ENCODE peak calls at places on chromosomes 1 and 21, in eight cellular contexts. K is uterus, Z is Panc1, Q is cardiac muscle cell, M is A549, J is kidney, G is fibroblast of lung, I is transverse colon. T is an unnamed sample.

GRCh38 chr1:235429143-235429542 is 61.9 kb downstream of the TBCE start:
- DNase-seq in K (no peak), Z (no peak), Q (no peak), M (no peak), J (no peak), G (no peak), I (no peak), T (no peak)

GRCh38 chr1:9907441-9907840 is 2.6 kb downstream of the CTNNBIP1 start:
- DNase-seq in K (no peak), Z (no peak), Q (no peak), M (no peak), J (no peak), G (no peak), I (no peak), T (no peak)

GRCh38 chr1:18883636-18884418 is 18.5 kb downstream of the ALDH4A1 start:
- DNase-seq in K (peak; percentile 73), Z (peak; percentile 62), Q (peak; percentile 78), M (peak; percentile 61), J (no peak), G (peak; percentile 63), I (peak; percentile 73), T (peak; percentile 84)

GRCh38 chr1:108199781-108200626 is at the start of gene SLC25A24:
- DNase-seq in K (peak; percentile 66), Z (no peak), Q (peak; percentile 87), M (peak; percentile 78), J (peak; percentile 96), G (peak; percentile 79), I (peak; percentile 90), T (peak; percentile 78)

GRCh38 chr1:22673486-22674409 is 20.7 kb downstream of the C1QB start:
- DNase-seq in K (no peak), Z (peak; percentile 36), Q (peak; percentile 78), M (peak; percentile 52), J (no peak), G (peak; percentile 70), I (peak; percentile 79), T (peak; percentile 41)

GRCh38 chr1:211641942-211642341 is 33.5 kb downstream of the NEK2 start:
- DNase-seq in K (no peak), Z (no peak), Q (no peak), M (no peak), J (no peak), G (no peak), I (no peak), T (no peak)

GRCh38 chr21:24590261-24590660 is 1017.0 kb downstream of the MRPL39 start:
- DNase-seq in K (no peak), Z (no peak), Q (no peak), M (no peak), J (no peak), G (no peak), I (no peak), T (no peak)

GRCh38 chr1:157994704-157995540 is 1.5 kb downstream of the KIRREL1 start:
- DNase-seq in K (peak; percentile 56), Z (no peak), Q (peak; percentile 45), M (no peak), J (no peak), G (peak; percentile 37), I (peak; percentile 20), T (peak; percentile 53)

GRCh38 chr21:33286076-33286475 is 19.9 kb downstream of the IL10RB start:
- DNase-seq in K (no peak), Z (no peak), Q (no peak), M (no peak), J (no peak), G (no peak), I (no peak), T (peak; percentile 54)

GRCh38 chr1:201870397-201870796 is 18.3 kb upstream of the SHISA4 start:
- DNase-seq in K (no peak), Z (no peak), Q (no peak), M (no peak), J (no peak), G (peak; percentile 59), I (no peak), T (no peak)

GRCh38 chr21:44892095-44892494 is 18.6 kb upstream of the PTTG1IP start:
- DNase-seq in K (no peak), Z (no peak), Q (peak; percentile 29), M (no peak), J (no peak), G (no peak), I (no peak), T (no peak)

GRCh38 chr1:96723372-96723771 is 1.8 kb downstream of the PTBP2 start:
- DNase-seq in K (no peak), Z (no peak), Q (no peak), M (no peak), J (no peak), G (no peak), I (no peak), T (no peak)

GRCh38 chr1:44645466-44646244 is 28.6 kb downstream of the TMEM53 start:
- DNase-seq in K (no peak), Z (no peak), Q (no peak), M (no peak), J (no peak), G (peak; percentile 90), I (peak; percentile 24), T (peak; percentile 93)

GRCh38 chr1:18727956-18728355 is 97.3 kb downstream of the PAX7 start:
- DNase-seq in K (no peak), Z (no peak), Q (no peak), M (no peak), J (no peak), G (no peak), I (no peak), T (no peak)

GRCh38 chr1:23578997-23579363 is 19.7 kb upstream of the ID3 start:
- DNase-seq in K (no peak), Z (no peak), Q (no peak), M (no peak), J (no peak), G (no peak), I (no peak), T (no peak)

GRCh38 chr1:67004176-67004575 is 49.8 kb downstream of the SLC35D1 start:
- DNase-seq in K (no peak), Z (no peak), Q (no peak), M (no peak), J (no peak), G (no peak), I (no peak), T (no peak)

GRCh38 chr1:66996018-66996682 is 57.8 kb downstream of the SLC35D1 start:
- DNase-seq in K (peak; percentile 49), Z (peak; percentile 71), Q (peak; percentile 82), M (peak; percentile 69), J (no peak), G (peak; percentile 83), I (peak; percentile 58), T (peak; percentile 54)

GRCh38 chr1:66999640-67000400 is 54.1 kb downstream of the SLC35D1 start:
- DNase-seq in K (no peak), Z (no peak), Q (peak; percentile 29), M (no peak), J (no peak), G (no peak), I (no peak), T (no peak)

GRCh38 chr1:67001682-67002425 is 52.1 kb downstream of the SLC35D1 start:
- DNase-seq in K (no peak), Z (no peak), Q (no peak), M (no peak), J (no peak), G (no peak), I (no peak), T (no peak)

GRCh38 chr1:66998972-66999371 is 55.0 kb downstream of the SLC35D1 start:
- DNase-seq in K (no peak), Z (no peak), Q (no peak), M (no peak), J (no peak), G (no peak), I (no peak), T (no peak)
- H3K27ac ChIP-seq in K (no peak overlapping the region), Z (no peak overlapping the region), Q (peak overlapping the region; percentile 79), M (no peak overlapping the region), J (no peak overlapping the region), G (no peak overlapping the region), I (no peak overlapping the region), T (no peak overlapping the region)

DNA sequence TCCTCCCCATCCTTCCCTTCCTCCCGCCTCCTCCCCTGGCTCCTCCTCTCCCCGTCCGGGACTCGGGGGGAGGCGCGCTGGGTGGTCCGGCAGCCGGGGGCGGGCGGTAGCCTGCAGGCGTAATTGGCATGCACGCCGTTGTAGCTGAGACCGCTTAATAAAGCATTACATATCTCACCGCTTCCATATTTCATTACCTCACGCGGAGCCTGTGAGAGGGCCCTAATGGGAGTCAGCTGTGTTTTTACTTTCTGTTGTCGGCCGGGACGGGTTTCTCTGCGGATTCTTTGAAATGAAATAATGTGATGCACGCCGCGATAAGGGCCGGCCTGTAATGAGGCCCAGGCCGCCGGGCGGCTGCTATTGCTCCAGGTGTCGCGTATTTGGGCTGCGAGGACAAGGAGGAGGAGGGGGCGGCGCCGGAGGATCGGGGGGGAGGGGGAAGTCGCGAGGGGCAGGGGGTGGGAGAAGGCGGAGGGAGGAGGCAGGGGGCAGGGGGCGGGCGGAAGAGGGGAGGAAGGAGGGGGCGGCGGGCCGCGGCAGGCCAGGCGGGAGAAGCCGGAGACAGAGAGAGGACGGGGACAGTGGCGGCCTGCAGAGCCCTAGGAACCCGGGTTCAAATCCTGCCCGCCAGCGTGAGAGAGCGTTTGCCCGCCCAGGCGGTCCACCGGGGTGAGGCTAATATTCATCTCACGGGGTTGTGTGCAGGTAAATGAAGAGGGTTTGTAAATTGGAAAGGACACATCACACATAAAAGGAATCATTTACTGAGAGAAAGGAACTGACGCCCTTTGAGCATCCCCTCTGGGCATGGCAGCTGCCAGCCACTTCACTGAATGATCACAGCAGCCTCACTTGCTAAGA is 95.6 kb downstream of the FOXD2 start:
- DNase-seq in K (peak; percentile 56), Z (no peak), Q (peak; percentile 81), M (no peak), J (peak; percentile 89), G (peak; percentile 47), I (peak; percentile 34), T (peak; percentile 72)
- H3K4me3 ChIP-seq in K (peak overlapping the region; percentile 24), Z (peak overlapping the region; percentile 13), Q (peak overlapping the region; percentile 7), M (no peak overlapping the region), J (peak overlapping the region; percentile 8), G (peak overlapping the region; percentile 58), I (peak overlapping the region; percentile 3), T (no peak overlapping the region)

GRCh38 chr1:7298145-7298544 is 473.0 kb upstream of the VAMP3 start:
- DNase-seq in K (no peak), Z (no peak), Q (peak; percentile 5), M (no peak), J (no peak), G (no peak), I (no peak), T (no peak)
- H3K27ac ChIP-seq in K (no peak overlapping the region), Z (peak overlapping the region; percentile 90), Q (no peak overlapping the region), M (peak overlapping the region; percentile 98), J (no peak overlapping the region), G (peak overlapping the region; percentile 98), I (no peak overlapping the region), T (no peak overlapping the region)

DNA sequence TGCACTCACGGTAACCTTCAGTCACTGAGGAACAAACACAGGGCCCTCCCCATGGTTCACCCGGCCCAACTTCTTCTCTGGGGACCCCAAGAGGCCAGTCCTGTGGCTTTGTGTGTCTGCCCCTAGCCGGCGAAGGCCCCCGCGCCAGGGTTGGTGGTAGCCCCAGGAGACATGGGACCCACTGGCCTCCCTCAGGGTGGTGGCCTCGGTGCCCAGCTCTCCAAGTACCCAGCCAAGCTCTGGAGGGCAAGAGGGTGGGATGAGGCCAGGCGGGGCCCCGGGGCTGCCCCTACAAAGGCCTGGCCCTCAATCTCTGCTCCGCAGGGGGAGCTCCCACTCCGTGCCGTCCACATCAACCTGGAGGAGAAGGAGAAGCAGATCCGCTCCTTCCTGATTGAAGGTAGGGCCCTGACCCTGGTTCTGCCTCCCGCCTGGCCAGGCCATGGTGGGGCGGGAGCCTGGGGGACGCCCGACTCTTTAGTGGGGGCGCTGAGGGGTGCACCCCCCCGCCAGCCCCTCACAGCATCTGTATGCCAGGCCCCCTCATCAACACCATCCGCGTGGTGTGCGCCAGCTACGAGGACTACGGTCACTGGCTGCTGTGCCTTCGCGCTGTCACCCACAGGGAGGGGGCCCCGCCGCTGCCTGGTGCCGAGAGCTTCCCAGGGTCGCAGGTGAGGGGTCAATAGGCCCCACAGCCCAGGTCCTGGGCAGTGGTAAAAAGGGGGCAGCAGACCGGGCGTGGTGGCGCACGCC is 5.6 kb downstream of the PLEKHN1 start:
- DNase-seq in K (no peak), Z (no peak), Q (no peak), M (no peak), J (no peak), G (no peak), I (no peak), T (no peak)
- H3K4me3 ChIP-seq in K (no peak overlapping the region), Z (no peak overlapping the region), Q (no peak overlapping the region), M (no peak overlapping the region), J (no peak overlapping the region), G (no peak overlapping the region), I (no peak overlapping the region), T (no peak overlapping the region)